ENCODE peak calls at places on chromosomes 16 and 17, in seven cellular contexts. H, Q, B, F, X, I and C are unnamed samples.

GRCh38 chr17:1460233-1460632 is 4.2 kb upstream of the CRK start:
- DNase-seq in H (no peak), Q (no peak), B (peak), F (no peak), X (no peak), I (no peak), C (no peak)

GRCh38 chr17:15957206-15957605 is 12.3 kb downstream of the ADORA2B start:
- DNase-seq in H (no peak), Q (no peak), B (no peak), F (no peak), X (no peak), I (no peak), C (no peak)

GRCh38 chr17:35743911-35744328 is 9.1 kb downstream of the GAS2L2 start:
- DNase-seq in H (no peak), Q (no peak), B (peak), F (peak), X (peak), I (no peak), C (no peak)

GRCh38 chr17:69763503-69763902 is 311.5 kb upstream of the KCNJ16 start:
- DNase-seq in H (no peak), Q (no peak), B (no peak), F (peak), X (peak), I (no peak), C (no peak)

GRCh38 chr16:72098936-72099335 is 5.3 kb downstream of the DHX38 start:
- DNase-seq in H (no peak), Q (no peak), B (no peak), F (no peak), X (no peak), I (no peak), C (no peak)

GRCh38 chr17:74199306-74200092 is 4.0 kb upstream of the RPL38 start:
- DNase-seq in H (no peak), Q (no peak), B (peak), F (peak), X (peak), I (no peak), C (peak)

GRCh38 chr17:63066158-63066808 is 100.2 kb downstream of the TANC2 start:
- DNase-seq in H (no peak), Q (no peak), B (peak), F (no peak), X (no peak), I (no peak), C (no peak)

GRCh38 chr17:35011671-35012216 is 31.4 kb downstream of the LIG3 start:
- DNase-seq in H (no peak), Q (no peak), B (no peak), F (no peak), X (no peak), I (no peak), C (no peak)

GRCh38 chr16:90048737-90049330 is 28.3 kb downstream of the PRDM7 start:
- DNase-seq in H (no peak), Q (no peak), B (no peak), F (no peak), X (no peak), I (no peak), C (no peak)

GRCh38 chr17:18084256-18084655 is 3.5 kb upstream of the DRG2 start:
- DNase-seq in H (no peak), Q (no peak), B (no peak), F (no peak), X (no peak), I (no peak), C (no peak)

GRCh38 chr16:87661561-87661960 is 59.3 kb downstream of the JPH3 start:
- DNase-seq in H (no peak), Q (peak), B (peak), F (peak), X (peak), I (no peak), C (no peak)

GRCh38 chr17:48543854-48544355 is 1.0 kb downstream of the HOXB2 start:
- DNase-seq in H (no peak), Q (peak), B (no peak), F (no peak), X (no peak), I (no peak), C (no peak)

GRCh38 chr16:15865742-15866141 is 8.9 kb upstream of the MYH11 start:
- DNase-seq in H (no peak), Q (no peak), B (no peak), F (no peak), X (no peak), I (no peak), C (no peak)

GRCh38 chr17:31085563-31085962 is 9.2 kb upstream of the NF1 start:
- DNase-seq in H (no peak), Q (no peak), B (no peak), F (no peak), X (no peak), I (no peak), C (no peak)

GRCh38 chr17:70040336-70040735 is 34.7 kb upstream of the KCNJ16 start:
- DNase-seq in H (peak), Q (no peak), B (no peak), F (no peak), X (no peak), I (no peak), C (no peak)

GRCh38 chr17:78868391-78868790 is 27.8 kb upstream of the USP36 start:
- DNase-seq in H (no peak), Q (no peak), B (no peak), F (no peak), X (no peak), I (peak), C (no peak)

GRCh38 chr16:4081577-4082021 is 34.6 kb downstream of the ADCY9 start:
- DNase-seq in H (no peak), Q (peak), B (no peak), F (no peak), X (no peak), I (no peak), C (no peak)

GRCh38 chr17:39246274-39246673 is 20.5 kb upstream of the STAC2 start:
- DNase-seq in H (no peak), Q (no peak), B (no peak), F (no peak), X (no peak), I (no peak), C (no peak)

GRCh38 chr17:71633391-71633849 is 487.4 kb upstream of the SOX9 start:
- DNase-seq in H (no peak), Q (no peak), B (no peak), F (peak), X (no peak), I (peak), C (no peak)

GRCh38 chr17:44941712-44942331 is 5.8 kb downstream of the KIF18B start:
- DNase-seq in H (no peak), Q (no peak), B (no peak), F (no peak), X (no peak), I (no peak), C (no peak)

GRCh38 chr17:76548378-76549214 is 8.8 kb downstream of the PRCD start:
- DNase-seq in H (no peak), Q (no peak), B (no peak), F (no peak), X (no peak), I (no peak), C (no peak)

GRCh38 chr17:12575641-12576040 is 90.0 kb upstream of the MYOCD start:
- DNase-seq in H (no peak), Q (no peak), B (no peak), F (no peak), X (no peak), I (no peak), C (no peak)

GRCh38 chr17:30808785-30809286 is 15.7 kb downstream of the CRLF3 start:
- DNase-seq in H (no peak), Q (no peak), B (no peak), F (no peak), X (no peak), I (no peak), C (no peak)

GRCh38 chr16:84593825-84594724 is 23.8 kb downstream of the COTL1 start:
- DNase-seq in H (no peak), Q (peak), B (peak), F (no peak), X (no peak), I (no peak), C (peak)

GRCh38 chr16:8905168-8905762 is 23.1 kb downstream of the LITAFD start:
- DNase-seq in H (peak), Q (no peak), B (no peak), F (peak), X (peak), I (no peak), C (no peak)

GRCh38 chr17:76553163-76553908 is 13.5 kb downstream of the PRCD start:
- DNase-seq in H (no peak), Q (no peak), B (no peak), F (no peak), X (no peak), I (no peak), C (no peak)

GRCh38 chr17:77593081-77593480 is 365.4 kb upstream of the TNRC6C start:
- DNase-seq in H (no peak), Q (no peak), B (no peak), F (no peak), X (no peak), I (no peak), C (no peak)

GRCh38 chr17:75031972-75032895 is 14.5 kb downstream of the ATP5PD start:
- DNase-seq in H (no peak), Q (peak), B (peak), F (peak), X (peak), I (no peak), C (no peak)

GRCh38 chr17:9810100-9810949 is 11.6 kb downstream of the GSG1L2 start:
- DNase-seq in H (no peak), Q (no peak), B (no peak), F (no peak), X (no peak), I (no peak), C (no peak)

GRCh38 chr16:77359065-77359502 is 75.8 kb downstream of the ADAMTS18 start:
- DNase-seq in H (no peak), Q (no peak), B (no peak), F (no peak), X (no peak), I (no peak), C (no peak)

GRCh38 chr17:49440581-49440980 is 25.9 kb upstream of the PHB1 start:
- DNase-seq in H (no peak), Q (no peak), B (no peak), F (no peak), X (no peak), I (no peak), C (no peak)

GRCh38 chr17:77885678-77886386 is 72.7 kb upstream of the TNRC6C start:
- DNase-seq in H (no peak), Q (no peak), B (no peak), F (peak), X (no peak), I (no peak), C (no peak)

GRCh38 chr17:56909742-56910508 is 3.9 kb downstream of the TRIM25 start:
- DNase-seq in H (no peak), Q (no peak), B (no peak), F (no peak), X (no peak), I (no peak), C (no peak)

GRCh38 chr17:17403899-17404576 is 72.8 kb upstream of the MED9 start:
- DNase-seq in H (no peak), Q (peak), B (no peak), F (no peak), X (no peak), I (no peak), C (peak)